ENCODE peak calls at places on chromosome 1, in four cellular contexts. One of them, this sample, is unnamed.

GRCh38 chr1:209172286-209172685 is 411.2 kb upstream of the CAMK1G start:
- DNase-seq in HCT116: no peak
- DNase-seq in A549: no peak
- DNase-seq in mesenchymal stem cell: no peak
- DNase-seq in this sample: no peak

GRCh38 chr1:155729031-155729898 is 40.4 kb downstream of the DAP3 start:
- DNase-seq in HCT116: peak; percentile 38
- DNase-seq in A549: peak; percentile 33
- DNase-seq in mesenchymal stem cell: peak; percentile 81
- DNase-seq in this sample: peak; percentile 93

GRCh38 chr1:146007785-146008133 is 11.4 kb upstream of the TXNIP start:
- DNase-seq in HCT116: no peak
- DNase-seq in A549: no peak
- DNase-seq in mesenchymal stem cell: no peak
- DNase-seq in this sample: no peak

GRCh38 chr1:23679815-23680214 is 11.8 kb upstream of the RPL11 start:
- DNase-seq in HCT116: no peak
- DNase-seq in A549: no peak
- DNase-seq in mesenchymal stem cell: no peak
- DNase-seq in this sample: no peak

GRCh38 chr1:61518670-61519400 is 206.1 kb downstream of the TM2D1 start:
- DNase-seq in HCT116: no peak
- DNase-seq in A549: no peak
- DNase-seq in mesenchymal stem cell: no peak
- DNase-seq in this sample: no peak

GRCh38 chr1:202645097-202645476 is 65.2 kb downstream of the SYT2 start:
- DNase-seq in HCT116: no peak
- DNase-seq in A549: no peak
- DNase-seq in mesenchymal stem cell: no peak
- DNase-seq in this sample: no peak

GRCh38 chr1:81305997-81306452 is 494.7 kb upstream of the ADGRL2 start:
- DNase-seq in HCT116: no peak
- DNase-seq in A549: peak; percentile 14
- DNase-seq in mesenchymal stem cell: peak; percentile 85
- DNase-seq in this sample: peak; percentile 62

GRCh38 chr1:225300381-225300780 is 127.5 kb downstream of the LBR start:
- DNase-seq in HCT116: no peak
- DNase-seq in A549: no peak
- DNase-seq in mesenchymal stem cell: no peak
- DNase-seq in this sample: no peak

GRCh38 chr1:4317207-4317606 is 337.2 kb upstream of the AJAP1 start:
- DNase-seq in HCT116: no peak
- DNase-seq in A549: peak; percentile 14
- DNase-seq in mesenchymal stem cell: no peak
- DNase-seq in this sample: no peak

GRCh38 chr1:109365642-109366204 is 32.0 kb downstream of the SORT1 start:
- DNase-seq in HCT116: no peak
- DNase-seq in A549: no peak
- DNase-seq in mesenchymal stem cell: no peak
- DNase-seq in this sample: no peak

GRCh38 chr1:92951141-92951582 is 10.1 kb downstream of the DIPK1A start:
- DNase-seq in HCT116: peak; percentile 26
- DNase-seq in A549: peak; percentile 31
- DNase-seq in mesenchymal stem cell: peak; percentile 76
- DNase-seq in this sample: no peak

GRCh38 chr1:62439652-62440371 is 3.0 kb downstream of the USP1 start:
- DNase-seq in HCT116: no peak
- DNase-seq in A549: no peak
- DNase-seq in mesenchymal stem cell: peak; percentile 6
- DNase-seq in this sample: no peak

GRCh38 chr1:198528376-198528775 is 12.1 kb downstream of the ATP6V1G3 start:
- DNase-seq in HCT116: no peak
- DNase-seq in A549: no peak
- DNase-seq in mesenchymal stem cell: peak; percentile 32
- DNase-seq in this sample: no peak

GRCh38 chr1:202624088-202624780 is 86.0 kb downstream of the SYT2 start:
- DNase-seq in HCT116: no peak
- DNase-seq in A549: no peak
- DNase-seq in mesenchymal stem cell: no peak
- DNase-seq in this sample: no peak

GRCh38 chr1:97920275-97920831 is 481 bp downstream of the DPYD start:
- DNase-seq in HCT116: no peak
- DNase-seq in A549: peak; percentile 4
- DNase-seq in mesenchymal stem cell: peak; percentile 50
- DNase-seq in this sample: peak; percentile 30

GRCh38 chr1:6619045-6619444 is 5.5 kb downstream of the PHF13 start:
- DNase-seq in HCT116: no peak
- DNase-seq in A549: no peak
- DNase-seq in mesenchymal stem cell: no peak
- DNase-seq in this sample: no peak

GRCh38 chr1:230280054-230280795 is 145.9 kb downstream of the PGBD5 start:
- DNase-seq in HCT116: no peak
- DNase-seq in A549: no peak
- DNase-seq in mesenchymal stem cell: no peak
- DNase-seq in this sample: no peak

GRCh38 chr1:18495635-18496034 is 14.9 kb downstream of the KLHDC7A start:
- DNase-seq in HCT116: no peak
- DNase-seq in A549: no peak
- DNase-seq in mesenchymal stem cell: no peak
- DNase-seq in this sample: no peak

GRCh38 chr1:225851810-225852209 is 30.4 kb downstream of the TMEM63A start:
- DNase-seq in HCT116: no peak
- DNase-seq in A549: no peak
- DNase-seq in mesenchymal stem cell: no peak
- DNase-seq in this sample: no peak

GRCh38 chr1:172775598-172776570 is 117.0 kb downstream of the FASLG start:
- DNase-seq in HCT116: no peak
- DNase-seq in A549: no peak
- DNase-seq in mesenchymal stem cell: peak; percentile 56
- DNase-seq in this sample: no peak

GRCh38 chr1:117695796-117696505 is 90.1 kb downstream of the TENT5C start:
- DNase-seq in HCT116: no peak
- DNase-seq in A549: no peak
- DNase-seq in mesenchymal stem cell: peak; percentile 99
- DNase-seq in this sample: peak; percentile 30

GRCh38 chr1:2786329-2787162 is 14.9 kb downstream of the TTC34 start:
- DNase-seq in HCT116: no peak
- DNase-seq in A549: peak; percentile 15
- DNase-seq in mesenchymal stem cell: no peak
- DNase-seq in this sample: peak; percentile 78

DNA sequence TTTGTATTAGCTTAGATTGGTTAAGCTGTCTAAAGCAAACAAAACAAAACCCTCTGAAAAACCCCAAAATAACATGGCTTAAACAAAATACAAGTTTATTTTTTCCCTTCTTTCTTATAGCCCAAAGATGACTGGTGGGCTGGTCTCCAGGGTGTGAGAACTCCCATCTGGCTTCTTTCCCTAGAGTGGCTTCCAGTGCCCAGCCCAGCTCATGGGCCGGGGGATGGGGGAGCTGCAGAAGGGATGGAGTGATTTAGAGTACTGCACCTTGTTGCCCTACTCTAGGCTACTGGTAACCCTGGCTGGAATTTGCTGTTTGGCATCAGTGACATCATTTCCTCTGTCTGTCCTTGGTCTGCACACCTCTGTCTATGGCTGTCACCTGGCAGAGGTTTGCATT is 223.0 kb downstream of the PBX1 start:
- DNase-seq in HCT116: no peak
- DNase-seq in A549: no peak
- DNase-seq in mesenchymal stem cell: no peak
- DNase-seq in this sample: no peak
- H3K4me2 ChIP-seq in HCT116: no peak overlapping the region
- H3K4me2 ChIP-seq in A549: peak overlapping the region; percentile 31
- H3K4me2 ChIP-seq in mesenchymal stem cell: no peak overlapping the region
- H3K4me2 ChIP-seq in this sample: no peak overlapping the region

DNA sequence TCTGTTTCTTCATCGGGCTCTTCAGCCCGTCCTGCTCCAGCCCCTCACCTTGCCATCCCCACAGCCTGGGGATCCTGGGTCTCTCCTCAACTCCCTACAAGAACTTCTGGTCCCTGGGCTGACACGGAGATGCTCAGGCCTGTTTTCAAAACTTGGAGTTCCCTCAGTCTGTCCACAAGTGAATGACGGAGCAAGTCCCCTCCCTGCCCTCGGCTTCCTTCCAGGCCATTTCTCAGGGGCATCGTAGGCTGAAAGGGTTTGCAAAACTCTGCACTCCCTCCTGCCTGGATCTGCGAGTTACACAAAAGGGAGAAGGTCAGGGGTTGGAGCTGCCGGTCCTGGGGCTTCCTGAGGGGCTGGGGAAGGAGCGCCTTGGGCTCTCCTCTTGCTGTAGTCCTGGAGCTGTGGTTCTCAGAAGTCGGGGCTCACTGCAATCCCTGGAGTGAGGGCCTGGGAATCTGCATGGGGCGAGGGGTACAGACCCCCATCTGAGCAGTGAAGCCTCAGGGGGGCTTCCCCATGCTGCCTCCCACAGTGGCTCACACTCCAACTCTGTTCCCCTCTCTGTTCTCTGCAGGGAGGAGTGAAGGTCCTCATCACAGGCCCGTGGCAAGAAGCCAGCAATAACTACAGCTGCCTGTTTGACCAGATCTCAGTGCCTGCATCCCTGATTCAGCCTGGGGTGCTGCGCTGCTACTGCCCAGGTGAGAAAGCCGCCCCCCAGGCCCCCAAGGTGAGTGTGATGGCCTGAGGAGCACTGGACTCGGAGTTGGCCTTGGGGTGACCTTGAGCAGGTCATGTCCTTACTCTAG is 100.6 kb upstream of the VAMP3 start:
- DNase-seq in HCT116: no peak
- DNase-seq in A549: no peak
- DNase-seq in mesenchymal stem cell: no peak
- DNase-seq in this sample: peak; percentile 28
- H3K4me3 ChIP-seq in HCT116: no peak overlapping the region
- H3K4me3 ChIP-seq in A549: no peak overlapping the region
- H3K4me3 ChIP-seq in mesenchymal stem cell: peak overlapping the region; percentile 23
- H3K4me3 ChIP-seq in this sample: no peak overlapping the region

GRCh38 chr1:171740987-171741871 is 636 bp downstream of the VAMP4 start:
- DNase-seq in HCT116: no peak
- DNase-seq in A549: peak; percentile 25
- DNase-seq in mesenchymal stem cell: peak; percentile 52
- DNase-seq in this sample: peak; percentile 52

GRCh38 chr1:171740356-171740863 is 1.5 kb downstream of the VAMP4 start:
- DNase-seq in HCT116: no peak
- DNase-seq in A549: no peak
- DNase-seq in mesenchymal stem cell: peak; percentile 17
- DNase-seq in this sample: no peak

GRCh38 chr1:171741872-171742576 is at the start of gene VAMP4:
- DNase-seq in HCT116: peak; percentile 60
- DNase-seq in A549: peak; percentile 74
- DNase-seq in mesenchymal stem cell: peak; percentile 89
- DNase-seq in this sample: peak; percentile 95

GRCh38 chr1:171743014-171743870 is 1.4 kb upstream of the VAMP4 start:
- DNase-seq in HCT116: no peak
- DNase-seq in A549: no peak
- DNase-seq in mesenchymal stem cell: peak; percentile 77
- DNase-seq in this sample: no peak

GRCh38 chr1:171742577-171742922 is 685 bp upstream of the VAMP4 start:
- DNase-seq in HCT116: no peak
- DNase-seq in A549: peak; percentile 15
- DNase-seq in mesenchymal stem cell: peak; percentile 61
- DNase-seq in this sample: peak; percentile 74
- H3K4me2 ChIP-seq in HCT116: peak overlapping the region; percentile 92
- H3K4me2 ChIP-seq in A549: peak overlapping the region; percentile 86
- H3K4me2 ChIP-seq in mesenchymal stem cell: peak overlapping the region; percentile 59
- H3K4me2 ChIP-seq in this sample: peak overlapping the region; percentile 86

DNA sequence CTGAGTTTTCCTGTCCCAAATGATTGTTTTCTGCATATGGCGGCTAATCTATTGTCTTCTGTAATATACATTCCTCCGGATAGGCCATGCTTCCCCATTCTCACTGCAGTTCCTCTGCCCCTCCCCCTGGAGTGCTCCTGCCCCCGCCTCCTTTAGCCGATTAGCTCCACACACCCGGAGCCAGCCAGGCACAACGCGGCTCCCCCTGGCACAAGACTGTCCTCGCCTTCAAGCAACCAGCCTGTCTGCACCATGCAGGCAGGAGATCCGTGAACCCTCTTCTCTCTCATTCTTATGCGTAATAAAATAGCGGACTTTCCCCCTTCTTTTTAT is 18.0 kb downstream of the SERTAD4 start:
- DNase-seq in HCT116: no peak
- DNase-seq in A549: peak; percentile 24
- DNase-seq in mesenchymal stem cell: peak; percentile 42
- DNase-seq in this sample: peak; percentile 83
- H3K4me3 ChIP-seq in HCT116: peak overlapping the region; percentile 48
- H3K4me3 ChIP-seq in A549: peak overlapping the region; percentile 48
- H3K4me3 ChIP-seq in mesenchymal stem cell: no peak overlapping the region
- H3K4me3 ChIP-seq in this sample: peak overlapping the region; percentile 68

GRCh38 chr1:221100196-221100950 is 221.1 kb downstream of the HLX start:
- DNase-seq in HCT116: no peak
- DNase-seq in A549: no peak
- DNase-seq in mesenchymal stem cell: peak; percentile 93
- DNase-seq in this sample: no peak
- H3K4me2 ChIP-seq in HCT116: no peak overlapping the region
- H3K4me2 ChIP-seq in A549: peak overlapping the region; percentile 57
- H3K4me2 ChIP-seq in mesenchymal stem cell: no peak overlapping the region
- H3K4me2 ChIP-seq in this sample: no peak overlapping the region

GRCh38 chr1:101193733-101194169 is 43.1 kb upstream of the S1PR1 start:
- DNase-seq in HCT116: no peak
- DNase-seq in A549: no peak
- DNase-seq in mesenchymal stem cell: no peak
- DNase-seq in this sample: no peak
- H3K4me3 ChIP-seq in HCT116: no peak overlapping the region
- H3K4me3 ChIP-seq in A549: no peak overlapping the region
- H3K4me3 ChIP-seq in mesenchymal stem cell: no peak overlapping the region
- H3K4me3 ChIP-seq in this sample: no peak overlapping the region

GRCh38 chr1:86942743-86943142 is 28.3 kb downstream of the HS2ST1 start:
- DNase-seq in HCT116: no peak
- DNase-seq in A549: no peak
- DNase-seq in mesenchymal stem cell: no peak
- DNase-seq in this sample: no peak
- H3K4me2 ChIP-seq in HCT116: no peak overlapping the region
- H3K4me2 ChIP-seq in A549: no peak overlapping the region
- H3K4me2 ChIP-seq in mesenchymal stem cell: no peak overlapping the region
- H3K4me2 ChIP-seq in this sample: no peak overlapping the region